ENCODE peak calls at places on chromosomes 11 and 22, in five cellular contexts. T is nephron progenitor cell, H is cardiac muscle cell, G is ovary, A is astrocyte of the spinal cord. V is an unnamed sample.

GRCh38 chr11:69000391-69000790 is 12.7 kb downstream of the MRGPRF start:
- DNase-seq in G (no peak), T (no peak), A (no peak), H (no peak), V (no peak)

GRCh38 chr11:126857860-126858808 is 142.4 kb downstream of the KIRREL3 start:
- DNase-seq in G (no peak), A (peak), T (no peak), H (peak), V (peak)

GRCh38 chr22:38451404-38451803 is 3.6 kb downstream of the KCNJ4 start:
- DNase-seq in A (no peak), T (no peak), G (no peak), H (no peak), V (no peak)

GRCh38 chr11:789951-790350 is at the start of gene CEND1:
- DNase-seq in H (peak), G (no peak), A (peak), T (peak), V (peak)

GRCh38 chr11:135069884-135070283 is 657.8 kb upstream of the B3GAT1 start:
- DNase-seq in T (no peak), G (no peak), A (no peak), H (no peak), V (no peak)

GRCh38 chr22:43885319-43885671 is 6.5 kb downstream of the PNPLA5 start:
- DNase-seq in H (no peak), T (no peak), A (no peak), G (no peak), V (no peak)

GRCh38 chr22:30340911-30341685 is 14.4 kb upstream of the TBC1D10A start:
- DNase-seq in G (no peak), T (no peak), H (no peak), A (no peak), V (no peak)

GRCh38 chr22:47281126-47282106 is 519.0 kb downstream of the TBC1D22A start:
- DNase-seq in A (peak), T (no peak), H (no peak), G (no peak), V (no peak)

GRCh38 chr22:42174062-42174461 is 43.5 kb upstream of the CYP2D6 start:
- DNase-seq in T (no peak), A (peak), G (no peak), H (no peak), V (no peak)

GRCh38 chr11:101862410-101863233 is 52.2 kb upstream of the CEP126 start:
- DNase-seq in T (peak), A (peak), H (peak), G (no peak), V (peak)

GRCh38 chr11:64762277-64762915 is 2.6 kb upstream of the PYGM start:
- DNase-seq in T (no peak), H (no peak), G (no peak), A (no peak), V (no peak)

GRCh38 chr11:61793084-61793828 is 545 bp downstream of the FEN1 start:
- DNase-seq in G (no peak), A (no peak), H (no peak), T (no peak), V (no peak)

DNA sequence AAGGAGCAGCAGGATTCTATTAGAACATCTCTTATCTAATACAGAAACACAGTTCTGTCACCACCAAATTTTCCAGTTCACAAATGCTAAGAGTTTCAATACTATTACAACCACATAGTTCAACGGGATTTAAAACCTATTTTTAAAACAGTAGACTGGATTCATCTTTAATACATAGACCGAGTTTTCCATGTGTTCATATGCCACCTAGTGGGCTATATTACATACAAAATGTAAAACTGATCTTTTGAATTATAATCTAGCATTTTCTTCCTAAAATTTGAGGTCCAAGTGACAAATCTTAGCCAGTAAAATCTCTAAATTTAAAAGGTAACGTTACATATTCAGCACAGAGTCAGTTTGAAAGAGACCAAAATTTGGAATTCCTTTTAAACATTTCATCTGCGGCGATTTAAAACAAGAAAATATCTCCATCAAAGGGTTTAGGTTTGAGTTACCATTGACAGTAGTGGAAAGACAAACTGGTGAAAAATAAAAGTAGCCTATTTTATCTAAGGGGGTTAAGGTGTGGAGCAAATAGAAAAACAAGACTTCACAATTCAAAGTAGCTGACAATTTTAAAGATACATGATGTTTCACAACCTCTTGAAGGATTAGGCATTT is 269.3 kb upstream of the MPPED2 start:
- DNase-seq in H (peak), T (no peak), G (no peak), A (peak), V (no peak)
- TF ChIP-seq CTCF in H (no peak), T (peak), G (no peak), A (no peak), V (no peak)

DNA sequence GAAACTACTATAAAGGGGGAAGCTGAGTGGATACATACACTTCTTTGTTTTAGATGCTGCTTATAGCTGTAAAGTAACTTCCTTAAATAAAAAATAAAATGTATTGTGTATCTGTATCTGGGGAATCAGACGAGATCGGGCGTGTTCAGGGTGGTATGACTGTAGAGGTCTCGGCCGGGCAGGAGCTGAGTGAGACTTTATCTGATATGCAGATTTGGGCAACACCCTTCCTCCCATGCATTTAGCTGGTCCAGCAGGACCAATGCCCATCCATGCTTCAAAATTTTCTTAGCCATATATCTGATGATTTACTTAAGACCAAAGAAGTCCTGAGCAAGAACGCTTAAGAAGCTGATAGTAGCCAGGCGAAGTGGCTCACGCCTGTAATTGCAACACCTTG is 44.9 kb upstream of the ZBED5 start:
- DNase-seq in H (no peak), A (no peak), T (no peak), G (no peak), V (no peak)
- TF ChIP-seq CTCF in H (no peak), A (no peak), T (no peak), G (no peak), V (no peak)

GRCh38 chr11:124075492-124075840 is 34.3 kb upstream of the OR10G7 start:
- DNase-seq in H (no peak), T (no peak), G (no peak), A (no peak), V (no peak)

GRCh38 chr11:124079631-124080318 is 35.5 kb upstream of the VWA5A start:
- DNase-seq in A (no peak), G (no peak), T (no peak), H (peak), V (no peak)

GRCh38 chr11:124075841-124076571 is 34.9 kb upstream of the OR10G7 start:
- DNase-seq in A (no peak), T (no peak), G (no peak), H (peak), V (peak)

GRCh38 chr11:124078591-124078990 is 36.7 kb upstream of the VWA5A start:
- DNase-seq in T (peak), G (no peak), A (no peak), H (no peak), V (no peak)

DNA sequence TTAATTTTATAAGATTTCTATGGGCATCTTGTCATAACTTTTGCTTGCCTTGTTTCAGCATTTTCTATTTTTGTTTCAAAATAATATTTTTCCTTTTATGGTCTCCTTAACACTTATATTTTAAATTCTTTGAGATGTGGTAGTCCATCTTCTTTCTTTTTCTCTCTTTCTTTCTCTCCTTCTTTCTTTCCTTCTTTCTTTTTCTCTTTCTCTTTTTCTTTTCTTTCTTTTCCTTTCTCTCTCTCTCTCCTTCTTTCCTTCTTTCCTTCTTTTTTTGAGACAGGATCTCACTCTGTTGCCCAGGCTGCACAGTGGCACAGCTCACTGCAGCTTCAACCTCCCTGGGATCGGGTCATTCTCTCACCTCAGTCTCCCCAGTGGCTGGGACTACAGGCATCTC is 36.1 kb upstream of the OR10G7 start:
- DNase-seq in H (no peak), T (no peak), G (no peak), A (no peak), V (no peak)
- TF ChIP-seq CTCF in H (no peak), T (no peak), G (no peak), A (no peak), V (no peak)

GRCh38 chr11:114253771-114254170 is 42.4 kb upstream of the NNMT start:
- DNase-seq in T (no peak), G (no peak), H (no peak), A (no peak), V (no peak)
- TF ChIP-seq CTCF in T (no peak), G (no peak), H (no peak), A (no peak), V (peak)

GRCh38 chr11:117646419-117646818 is 150.6 kb downstream of the DSCAML1 start:
- DNase-seq in H (no peak), A (no peak), G (no peak), T (no peak), V (no peak)
- TF ChIP-seq CTCF in H (no peak), A (no peak), G (no peak), T (no peak), V (no peak)

DNA sequence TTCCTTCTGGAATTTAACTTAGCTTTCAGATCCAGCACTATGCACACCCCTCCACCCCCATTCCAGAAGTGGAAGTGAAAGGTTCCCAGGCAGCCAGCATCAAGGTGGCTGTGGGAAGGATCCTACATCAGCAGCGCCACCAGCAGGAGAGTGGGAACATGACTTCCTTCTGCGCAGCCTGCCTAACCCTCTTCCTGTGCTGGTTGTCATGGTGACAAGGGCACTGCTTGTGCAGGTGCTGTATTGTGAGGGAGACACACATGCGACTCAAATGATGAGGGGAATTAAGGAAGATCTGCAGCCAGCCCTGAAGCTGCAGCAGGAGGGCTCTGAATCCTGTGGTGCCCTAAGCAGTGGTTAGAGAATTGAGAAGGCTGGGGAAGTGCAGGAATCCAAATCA is 904.4 kb upstream of the API5 start:
- DNase-seq in A (no peak), G (no peak), H (peak), T (peak), V (peak)
- TF ChIP-seq CTCF in A (no peak), G (no peak), H (peak), T (peak), V (peak)

GRCh38 chr11:65867284-65868071 is 5.1 kb downstream of the EFEMP2 start:
- DNase-seq in A (no peak), T (peak), H (peak), G (peak), V (peak)
- TF ChIP-seq CTCF in A (no peak), T (no peak), H (no peak), G (no peak), V (no peak)

V was measured in BE2C.